ENCODE peak calls at places on chromosomes 2 and 18, in six cellular contexts. J is neuronal stem cell, W is H9, H is H1, L is trophoblast cell, D is IMR-90. C is an unnamed sample.

GRCh38 chr2:228657807-228658402 is 476.4 kb upstream of the SPHKAP start:
- DNase-seq in H (no peak), W (no peak), L (no peak), D (peak), J (no peak), C (peak)

GRCh38 chr18:78798402-78799175 is 181.0 kb upstream of the SALL3 start:
- DNase-seq in L (no peak), J (no peak), W (no peak), D (no peak), H (no peak), C (no peak)

GRCh38 chr18:6397931-6398566 is 16.7 kb downstream of the L3MBTL4 start:
- DNase-seq in D (no peak), L (no peak), W (no peak), J (no peak), H (no peak), C (no peak)

GRCh38 chr18:69935319-69936190 is 12.1 kb downstream of the CD226 start:
- DNase-seq in J (peak), D (no peak), W (no peak), H (no peak), L (no peak), C (no peak)

GRCh38 chr2:45342-46130 is 769 bp downstream of the FAM110C start:
- DNase-seq in H (no peak), L (no peak), W (peak), J (no peak), D (no peak), C (no peak)

GRCh38 chr2:26770986-26771586 is 7.0 kb downstream of the SLC35F6 start:
- DNase-seq in W (peak), J (no peak), H (no peak), L (no peak), D (peak), C (peak)

GRCh38 chr2:191217580-191217979 is 27.6 kb upstream of the MYO1B start:
- DNase-seq in W (no peak), J (no peak), D (peak), H (no peak), L (no peak), C (peak)

GRCh38 chr2:236015171-236015570 is 153.0 kb downstream of the GBX2 start:
- DNase-seq in W (no peak), L (no peak), J (no peak), D (no peak), H (no peak), C (no peak)

GRCh38 chr18:21315741-21316187 is 73.7 kb downstream of the GREB1L start:
- DNase-seq in W (peak), D (no peak), H (peak), J (no peak), L (peak), C (no peak)

GRCh38 chr2:40105593-40105992 is 326.5 kb upstream of the THUMPD2 start:
- DNase-seq in L (no peak), H (no peak), W (no peak), J (no peak), D (peak), C (no peak)

GRCh38 chr2:45184606-45185005 is 175.4 kb upstream of the SIX2 start:
- DNase-seq in J (no peak), W (no peak), H (no peak), L (peak), D (peak), C (peak)

GRCh38 chr2:239716536-239717318 is 308.4 kb downstream of the NDUFA10 start:
- DNase-seq in J (no peak), L (no peak), H (no peak), D (no peak), W (peak), C (no peak)

GRCh38 chr18:34224423-34225217 is at the start of gene NOL4:
- DNase-seq in W (peak), D (no peak), J (peak), H (peak), L (no peak), C (peak)

GRCh38 chr2:121283670-121284245 is 1.2 kb downstream of the TFCP2L1 start:
- DNase-seq in J (no peak), H (no peak), L (peak), D (no peak), W (no peak), C (no peak)

GRCh38 chr2:52429740-52430139 is 1337.9 kb upstream of the CHAC2 start:
- DNase-seq in D (peak), W (no peak), H (no peak), L (no peak), J (no peak), C (no peak)

GRCh38 chr2:219362524-219363164 is 25.1 kb downstream of the DNPEP start:
- DNase-seq in J (no peak), D (peak), H (no peak), W (no peak), L (peak), C (peak)

GRCh38 chr2:86584164-86584913 is 21.1 kb upstream of the CHMP3 start:
- DNase-seq in D (no peak), H (no peak), W (no peak), L (no peak), J (no peak), C (peak)

GRCh38 chr2:208062113-208062512 is 36.8 kb upstream of the PLEKHM3 start:
- DNase-seq in W (no peak), D (peak), J (peak), L (peak), H (no peak), C (peak)

GRCh38 chr18:395481-396250 is 104.8 kb downstream of the COLEC12 start:
- DNase-seq in H (no peak), L (no peak), D (peak), W (no peak), J (no peak), C (peak)

GRCh38 chr2:105294844-105295481 is 34.6 kb downstream of the TGFBRAP1 start:
- DNase-seq in H (peak), W (peak), D (peak), J (peak), L (peak), C (peak)

GRCh38 chr2:73895473-73895872 is 2.7 kb downstream of the ACTG2 start:
- DNase-seq in W (no peak), H (no peak), J (no peak), D (no peak), L (no peak), C (no peak)

GRCh38 chr2:73896362-73897239 is 3.8 kb downstream of the ACTG2 start:
- DNase-seq in H (no peak), D (peak), L (no peak), J (no peak), W (no peak), C (peak)

GRCh38 chr2:73897934-73898333 is 5.1 kb downstream of the ACTG2 start:
- DNase-seq in L (no peak), D (no peak), W (no peak), J (no peak), H (no peak), C (no peak)

GRCh38 chr2:73894877-73895276 is 2.1 kb downstream of the ACTG2 start:
- DNase-seq in J (no peak), D (no peak), L (no peak), H (no peak), W (no peak), C (no peak)

DNA sequence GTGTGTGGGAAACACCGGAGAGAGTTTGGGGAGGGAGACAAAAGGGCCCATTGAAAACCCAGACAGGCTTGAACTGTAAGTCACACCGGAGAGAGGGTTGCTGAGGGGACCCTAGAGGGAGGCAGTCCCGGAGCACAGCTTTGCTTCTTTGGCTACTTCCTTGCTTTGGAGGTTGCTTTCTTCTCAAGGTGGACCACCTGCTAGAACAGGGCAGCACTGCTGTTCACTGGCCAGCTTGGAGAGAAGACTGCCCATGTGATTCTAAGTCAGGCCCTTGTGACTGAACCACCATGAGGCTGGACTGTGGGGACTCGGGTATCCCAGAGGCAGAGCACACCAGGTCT is 4.4 kb downstream of the ACTG2 start:
- DNase-seq in H (no peak), D (no peak), J (no peak), W (no peak), L (no peak), C (no peak)
- H2AFZ ChIP-seq in H (peak), D (no peak), J (peak), W (no peak), L (no peak), C (no peak)

GRCh38 chr2:216317831-216318230 is 54.5 kb downstream of the MARCHF4 start:
- DNase-seq in W (no peak), J (no peak), H (no peak), L (no peak), D (no peak), C (no peak)
- H2BK120ac ChIP-seq in W (no peak), J (no peak), H (peak), L (no peak), D (peak), C (no peak)

DNA sequence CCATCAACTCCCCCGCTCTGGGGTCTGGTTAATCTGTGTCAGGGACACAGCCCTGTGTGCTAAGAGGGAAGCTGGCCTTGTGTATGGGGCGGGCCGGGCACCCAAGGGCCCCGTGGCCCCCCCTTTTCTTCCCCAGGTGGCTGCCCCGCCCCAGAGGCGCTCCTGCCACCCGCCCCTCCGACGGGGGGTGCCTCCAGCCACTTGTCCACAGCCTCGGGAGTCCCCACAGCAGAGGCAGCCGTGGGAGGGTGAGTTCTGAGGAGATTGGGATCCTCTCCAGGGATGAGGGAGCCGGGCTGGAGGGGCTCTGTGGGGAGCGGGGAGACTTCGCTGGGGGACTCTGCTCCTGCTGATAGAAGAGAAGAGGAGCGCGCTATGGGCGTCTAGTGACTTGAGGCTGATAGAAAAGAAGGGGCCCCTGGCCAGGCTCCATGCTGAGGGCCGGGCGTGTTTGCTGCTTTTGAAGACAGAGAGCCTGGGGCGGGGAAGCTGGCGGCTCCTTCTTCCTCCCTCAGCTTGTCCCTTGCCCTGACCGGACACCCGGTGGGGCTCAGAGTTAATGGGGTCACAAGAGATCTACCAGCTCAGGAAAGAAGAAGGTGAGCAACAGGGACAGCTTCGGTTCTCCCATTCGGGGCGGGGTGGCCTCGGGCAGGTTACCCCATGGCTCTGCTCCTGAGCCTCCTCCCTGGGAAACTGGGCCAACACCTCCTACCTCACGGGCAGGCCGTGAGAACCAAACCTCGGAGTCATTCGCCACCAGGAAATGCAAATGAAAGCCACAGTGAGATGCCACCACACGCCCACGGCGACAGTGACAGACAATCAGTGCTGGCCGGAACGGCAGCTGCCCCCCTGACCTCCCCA is 89.4 kb upstream of the TAF1B start:
- DNase-seq in J (no peak), H (no peak), L (no peak), D (no peak), W (no peak), C (no peak)
- H2AFZ ChIP-seq in J (peak), H (no peak), L (no peak), D (peak), W (no peak), C (no peak)

GRCh38 chr2:200137275-200137674 is 169.2 kb upstream of the SPATS2L start:
- DNase-seq in H (no peak), D (no peak), J (no peak), L (no peak), W (no peak), C (no peak)

GRCh38 chr2:200136655-200137054 is 169.8 kb upstream of the SPATS2L start:
- DNase-seq in W (peak), D (no peak), H (no peak), J (no peak), L (no peak), C (no peak)

GRCh38 chr2:200138386-200139184 is 167.9 kb upstream of the SPATS2L start:
- DNase-seq in L (no peak), D (peak), W (no peak), H (no peak), J (no peak), C (no peak)

GRCh38 chr2:200137691-200138090 is 168.8 kb upstream of the SPATS2L start:
- DNase-seq in D (no peak), L (no peak), W (no peak), J (no peak), H (no peak), C (no peak)

DNA sequence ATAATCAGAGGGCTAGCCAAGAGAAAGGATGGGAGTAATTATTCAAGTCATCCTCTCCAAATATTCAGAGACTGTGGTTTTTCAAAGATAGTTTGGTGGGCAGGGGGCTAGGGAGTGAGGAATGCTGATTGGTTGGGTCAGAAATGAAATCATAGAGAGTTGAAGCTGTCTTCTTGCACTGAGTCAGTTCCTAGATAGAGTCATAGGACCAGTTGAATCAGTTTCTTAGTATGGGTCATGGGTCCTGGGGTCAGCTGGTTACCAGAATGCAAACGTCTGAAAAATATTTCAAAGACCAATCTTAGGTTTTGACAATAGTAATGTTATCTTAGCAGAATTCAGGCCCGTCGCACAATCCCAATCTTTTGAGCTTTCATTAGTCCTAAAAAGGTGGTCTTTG is 171.4 kb upstream of the SPATS2L start:
- DNase-seq in D (no peak), H (no peak), J (no peak), W (no peak), L (no peak), C (no peak)
- H2BK120ac ChIP-seq in D (no peak), H (no peak), J (no peak), W (no peak), L (no peak), C (no peak)

GRCh38 chr2:111029135-111029927 is 91.4 kb upstream of the BCL2L11 start:
- DNase-seq in W (peak), L (no peak), H (no peak), D (no peak), J (no peak), C (no peak)

GRCh38 chr2:111025288-111025687 is 95.4 kb upstream of the BCL2L11 start:
- DNase-seq in H (no peak), L (no peak), W (no peak), J (no peak), D (no peak), C (no peak)

GRCh38 chr2:111031546-111032484 is 88.9 kb upstream of the BCL2L11 start:
- DNase-seq in H (no peak), L (no peak), D (no peak), J (no peak), W (no peak), C (no peak)

GRCh38 chr2:111030271-111030891 is 90.3 kb upstream of the BCL2L11 start:
- DNase-seq in H (no peak), D (no peak), L (no peak), W (no peak), J (no peak), C (no peak)

DNA sequence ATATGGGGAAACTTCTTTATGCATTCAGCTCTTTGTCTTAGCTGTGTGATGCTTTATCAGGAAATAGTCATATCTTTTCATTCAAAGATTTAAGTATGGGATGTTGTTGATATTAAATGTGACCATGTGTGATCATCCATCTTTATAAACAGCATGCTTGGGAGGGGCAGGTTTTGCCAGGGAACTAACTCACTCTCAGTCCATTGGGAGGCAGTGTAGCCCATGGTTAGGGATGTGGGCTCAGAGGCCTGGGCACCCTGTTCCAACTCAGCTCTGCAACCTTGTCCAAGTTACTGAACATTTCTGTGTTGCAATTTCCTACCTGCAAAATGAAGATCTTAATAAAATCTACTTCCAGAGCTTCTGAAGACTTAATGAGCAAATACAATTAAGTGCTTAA is 92.0 kb upstream of the BCL2L11 start:
- DNase-seq in H (peak), W (no peak), D (no peak), L (no peak), J (no peak), C (no peak)
- H2AFZ ChIP-seq in H (no peak), W (no peak), D (no peak), L (no peak), J (no peak), C (no peak)

GRCh38 chr18:49654347-49654746 is 92.5 kb downstream of the LIPG start:
- DNase-seq in H (no peak), J (no peak), D (no peak), W (no peak), L (no peak), C (no peak)

GRCh38 chr18:49658871-49659378 is 97.1 kb downstream of the LIPG start:
- DNase-seq in J (no peak), L (peak), D (no peak), H (no peak), W (no peak), C (no peak)

GRCh38 chr18:49652841-49653240 is 91.0 kb downstream of the LIPG start:
- DNase-seq in J (no peak), L (no peak), W (no peak), D (no peak), H (no peak), C (peak)

GRCh38 chr18:49655266-49656097 is 93.6 kb downstream of the LIPG start:
- DNase-seq in L (no peak), H (no peak), D (no peak), J (no peak), W (no peak), C (no peak)

GRCh38 chr18:49656098-49656591 is 94.3 kb downstream of the LIPG start:
- DNase-seq in L (peak), J (no peak), W (no peak), D (peak), H (no peak), C (peak)
- H2BK120ac ChIP-seq in L (no peak), J (no peak), W (no peak), D (no peak), H (no peak), C (no peak)

GRCh38 chr2:98917031-98917459 is 19.0 kb downstream of the CRACDL start:
- DNase-seq in W (no peak), H (no peak), J (no peak), L (no peak), D (peak), C (peak)
- H2AFZ ChIP-seq in W (no peak), H (no peak), J (no peak), L (no peak), D (peak), C (no peak)

DNA sequence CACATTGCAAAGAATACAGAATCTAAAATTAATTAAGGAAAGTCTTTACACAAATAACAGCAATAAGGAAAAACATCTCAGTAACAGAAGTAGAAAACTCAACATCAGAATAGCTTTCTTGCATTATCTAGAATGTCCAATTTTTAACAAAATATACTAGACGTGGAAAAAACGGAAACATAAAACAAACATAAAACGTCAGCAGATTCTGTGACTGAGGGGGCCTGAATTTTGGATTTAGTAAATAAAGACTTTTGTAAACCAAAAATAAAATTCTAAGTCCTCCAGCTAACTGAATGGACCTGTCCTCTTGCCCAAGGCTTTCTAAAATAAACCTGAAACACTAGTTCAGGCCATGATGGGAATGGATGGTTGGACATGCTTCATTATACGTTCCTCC is 773.5 kb upstream of the LRRTM1 start:
- DNase-seq in W (no peak), J (no peak), H (no peak), D (no peak), L (no peak), C (no peak)
- H2BK120ac ChIP-seq in W (no peak), J (no peak), H (no peak), D (no peak), L (no peak), C (no peak)

GRCh38 chr18:76657911-76658475 is 163.0 kb upstream of the ZNF516 start:
- DNase-seq in D (no peak), H (no peak), W (no peak), J (no peak), L (no peak), C (no peak)
- H2AFZ ChIP-seq in D (no peak), H (no peak), W (no peak), J (peak), L (no peak), C (no peak)

DNA sequence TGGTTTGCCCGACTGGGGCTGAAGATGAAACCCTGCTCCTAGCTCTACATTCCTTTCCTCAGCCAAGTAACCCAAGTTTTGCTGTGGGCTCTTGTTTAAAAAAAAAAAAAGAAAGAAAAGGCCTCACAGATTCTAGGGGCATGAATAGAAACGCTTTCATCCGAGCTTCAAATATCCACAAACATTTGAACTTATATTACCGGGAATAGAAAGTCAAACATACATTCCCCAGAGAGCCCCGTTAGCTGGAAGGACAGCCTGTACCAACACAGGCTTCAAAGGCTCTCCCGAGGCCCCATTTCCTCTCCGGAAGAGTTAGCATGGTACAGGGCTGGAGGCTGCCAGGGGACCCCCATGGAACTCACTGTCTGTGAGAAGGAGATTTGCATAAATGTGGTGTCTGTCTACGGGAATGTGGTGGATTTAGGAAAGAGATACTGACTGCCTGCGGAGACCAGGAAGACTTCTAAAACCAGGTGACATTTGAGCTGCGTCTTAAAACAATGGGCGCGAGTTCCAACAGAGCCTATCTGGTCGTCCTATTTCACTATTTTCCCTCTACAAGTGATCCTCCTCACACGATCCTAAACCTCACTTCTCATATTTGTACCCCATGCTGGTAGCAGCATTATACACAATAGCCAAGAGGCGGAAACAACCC is 723 bp upstream of the MATN3 start:
- DNase-seq in L (no peak), D (no peak), J (no peak), W (peak), H (no peak), C (no peak)
- H2BK120ac ChIP-seq in L (peak), D (peak), J (no peak), W (no peak), H (peak), C (peak)

C was measured in mesenchymal stem cell.